ENCODE peak calls at places on chromosomes 16 and 17, in six cellular contexts. Y, J, O, R, X and M are unnamed samples.

GRCh38 chr16:69443809-69444611 is 19.6 kb downstream of the CYB5B start:
- DNase-seq in Y (peak), J (no peak), O (no peak), R (peak), X (no peak), M (no peak)

GRCh38 chr17:38466346-38467315 is 38.4 kb downstream of the ARHGAP23 start:
- DNase-seq in Y (no peak), J (no peak), O (no peak), R (no peak), X (no peak), M (no peak)

GRCh38 chr17:9022553-9023388 is 1.5 kb downstream of the NTN1 start:
- DNase-seq in Y (no peak), J (no peak), O (no peak), R (no peak), X (no peak), M (no peak)

GRCh38 chr16:50553731-50554360 is 5.7 kb downstream of the NKD1 start:
- DNase-seq in Y (no peak), J (no peak), O (no peak), R (no peak), X (no peak), M (no peak)

GRCh38 chr17:30393911-30394867 is 15.5 kb downstream of the CPD start:
- DNase-seq in Y (no peak), J (no peak), O (no peak), R (no peak), X (no peak), M (no peak)

GRCh38 chr17:33342025-33342424 is 48.9 kb upstream of the ASIC2 start:
- DNase-seq in Y (no peak), J (no peak), O (no peak), R (no peak), X (no peak), M (no peak)

GRCh38 chr17:27855454-27855853 is 37.7 kb downstream of the LYRM9 start:
- DNase-seq in Y (no peak), J (no peak), O (no peak), R (no peak), X (no peak), M (no peak)

GRCh38 chr17:73393962-73394361 is 82.2 kb upstream of the CDC42EP4 start:
- DNase-seq in Y (no peak), J (no peak), O (no peak), R (no peak), X (no peak), M (peak)

GRCh38 chr16:88686062-88686438 is 257 bp downstream of the SNAI3 start:
- DNase-seq in Y (peak), J (no peak), O (no peak), R (no peak), X (no peak), M (peak)

GRCh38 chr16:53457670-53458069 is 23.4 kb downstream of the RBL2 start:
- DNase-seq in Y (peak), J (no peak), O (no peak), R (no peak), X (no peak), M (no peak)

GRCh38 chr16:29701214-29701555 is 22.2 kb downstream of the QPRT start:
- DNase-seq in Y (no peak), J (no peak), O (no peak), R (no peak), X (no peak), M (no peak)

GRCh38 chr17:47423406-47424295 is 99.9 kb downstream of the EFCAB13 start:
- DNase-seq in Y (peak), J (peak), O (no peak), R (no peak), X (peak), M (no peak)

GRCh38 chr17:6420173-6420641 is 14.7 kb downstream of the AIPL1 start:
- DNase-seq in Y (no peak), J (no peak), O (no peak), R (no peak), X (no peak), M (no peak)

GRCh38 chr17:27741971-27742370 is 58.4 kb downstream of the NOS2 start:
- DNase-seq in Y (no peak), J (no peak), O (no peak), R (no peak), X (no peak), M (no peak)

GRCh38 chr17:70031341-70031740 is 43.7 kb upstream of the KCNJ16 start:
- DNase-seq in Y (no peak), J (no peak), O (no peak), R (no peak), X (no peak), M (no peak)

GRCh38 chr16:9602201-9602600 is 510.8 kb downstream of the HAPSTR1 start:
- DNase-seq in Y (no peak), J (no peak), O (no peak), R (no peak), X (no peak), M (no peak)

GRCh38 chr16:12225282-12225681 is 248.7 kb downstream of the SNX29 start:
- DNase-seq in Y (no peak), J (no peak), O (no peak), R (no peak), X (no peak), M (no peak)

GRCh38 chr17:14813649-14814048 is 451.5 kb downstream of the PMP22 start:
- DNase-seq in Y (no peak), J (peak), O (no peak), R (no peak), X (peak), M (no peak)

GRCh38 chr16:84467256-84467655 is 37.2 kb downstream of the MEAK7 start:
- DNase-seq in Y (peak), J (no peak), O (no peak), R (no peak), X (no peak), M (no peak)

GRCh38 chr16:80971814-80972213 is 34.9 kb downstream of the CMC2 start:
- DNase-seq in Y (no peak), J (no peak), O (no peak), R (no peak), X (no peak), M (no peak)

GRCh38 chr17:78892520-78892919 is 10.5 kb downstream of the CEP295NL start:
- DNase-seq in Y (no peak), J (no peak), O (no peak), R (no peak), X (no peak), M (no peak)

GRCh38 chr16:72664122-72664479 is 383.8 kb downstream of the ZFHX3 start:
- DNase-seq in Y (no peak), J (no peak), O (no peak), R (no peak), X (no peak), M (no peak)

GRCh38 chr17:2186937-2187336 is 116.6 kb downstream of the SMG6 start:
- DNase-seq in Y (no peak), J (no peak), O (no peak), R (no peak), X (no peak), M (no peak)

GRCh38 chr17:77640916-77641605 is 317.4 kb upstream of the TNRC6C start:
- DNase-seq in Y (no peak), J (no peak), O (no peak), R (no peak), X (no peak), M (no peak)

GRCh38 chr16:29021471-29021870 is 36.6 kb downstream of the LAT start:
- DNase-seq in Y (no peak), J (no peak), O (no peak), R (no peak), X (no peak), M (no peak)

GRCh38 chr17:9924735-9925191 is 19.7 kb upstream of the RCVRN start:
- DNase-seq in Y (no peak), J (no peak), O (no peak), R (peak), X (no peak), M (peak)

GRCh38 chr16:3642397-3643094 is 11.9 kb upstream of the DNASE1 start:
- DNase-seq in Y (peak), J (no peak), O (no peak), R (no peak), X (no peak), M (no peak)

GRCh38 chr16:77784441-77785356 is 3.7 kb upstream of the VAT1L start:
- DNase-seq in Y (no peak), J (no peak), O (no peak), R (no peak), X (no peak), M (no peak)

GRCh38 chr16:57743886-57744645 is 8.5 kb downstream of the KATNB1 start:
- DNase-seq in Y (no peak), J (no peak), O (no peak), R (no peak), X (no peak), M (no peak)

GRCh38 chr16:65117701-65118448 is 4.0 kb downstream of the CDH11 start:
- DNase-seq in Y (peak), J (no peak), O (no peak), R (peak), X (no peak), M (peak)

GRCh38 chr17:78960945-78961344 is 18.8 kb downstream of the LGALS3BP start:
- DNase-seq in Y (no peak), J (no peak), O (no peak), R (no peak), X (no peak), M (no peak)

GRCh38 chr16:69563605-69564580 is 1.9 kb upstream of the NFAT5 start:
- DNase-seq in Y (no peak), J (no peak), O (no peak), R (no peak), X (no peak), M (no peak)

GRCh38 chr17:64420143-64420670 is 28.7 kb upstream of the MILR1 start:
- DNase-seq in Y (peak), J (no peak), O (no peak), R (peak), X (no peak), M (peak)

GRCh38 chr17:75270966-75271232 is at the start of gene MIF4GD:
- DNase-seq in Y (no peak), J (no peak), O (no peak), R (no peak), X (no peak), M (no peak)
- TF ChIP-seq POLR2A in Y (no peak), J (no peak), O (peak), R (peak), X (no peak), M (no peak)

GRCh38 chr17:76267051-76267576 is 2.0 kb downstream of the UBALD2 start:
- DNase-seq in Y (no peak), J (no peak), O (no peak), R (no peak), X (no peak), M (no peak)

GRCh38 chr17:76270127-76270592 is 5.0 kb downstream of the UBALD2 start:
- DNase-seq in Y (no peak), J (no peak), O (no peak), R (no peak), X (no peak), M (no peak)

GRCh38 chr17:76266244-76266938 is 1.2 kb downstream of the UBALD2 start:
- DNase-seq in Y (no peak), J (no peak), O (no peak), R (no peak), X (no peak), M (no peak)

GRCh38 chr17:76268991-76269981 is 4.1 kb downstream of the UBALD2 start:
- DNase-seq in Y (no peak), J (no peak), O (no peak), R (no peak), X (no peak), M (no peak)

DNA sequence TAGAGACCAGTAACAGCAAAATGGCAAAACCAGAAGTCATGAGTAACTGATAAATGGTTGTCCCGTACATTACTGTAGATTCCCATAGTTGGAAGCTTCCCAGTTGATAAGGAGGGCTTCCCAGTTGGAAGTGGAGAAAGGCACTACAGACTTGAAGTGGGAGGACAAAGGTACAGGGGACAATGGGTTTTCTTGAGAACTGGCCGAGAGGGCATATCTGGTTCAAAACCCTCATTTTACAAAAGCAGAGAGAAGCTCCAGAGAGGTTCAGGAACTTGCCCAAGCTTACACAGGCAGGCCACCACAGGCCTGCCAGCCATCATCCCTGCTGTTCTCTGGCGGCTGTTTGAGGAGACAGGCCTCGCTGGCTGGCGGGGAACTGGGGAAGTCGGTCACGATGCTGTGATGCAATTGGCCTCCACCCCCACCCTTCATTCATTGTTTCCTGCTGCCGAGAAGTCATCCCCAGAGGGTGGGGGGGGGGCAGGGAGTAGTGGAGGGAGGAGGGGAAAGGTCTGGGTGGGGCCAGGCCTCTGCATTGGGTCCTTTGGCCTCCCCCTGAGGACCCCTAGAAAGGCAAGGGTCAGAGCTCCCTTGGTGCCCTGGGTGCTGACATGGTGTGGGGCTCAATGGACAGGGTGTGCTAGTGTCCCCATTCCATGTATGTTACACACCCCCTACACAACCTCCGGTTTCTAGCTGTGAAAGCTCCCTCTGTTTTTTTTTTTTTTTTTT is 3.0 kb downstream of the UBALD2 start:
- DNase-seq in Y (peak), J (peak), O (no peak), R (peak), X (no peak), M (no peak)
- TF ChIP-seq POLR2A in Y (peak), J (peak), O (peak), R (peak), X (no peak), M (no peak)

GRCh38 chr17:65559483-65559801 is 2.0 kb downstream of the AXIN2 start:
- DNase-seq in Y (no peak), J (no peak), O (no peak), R (no peak), X (no peak), M (no peak)

GRCh38 chr17:65558683-65559311 is 2.7 kb downstream of the AXIN2 start:
- DNase-seq in Y (no peak), J (no peak), O (no peak), R (no peak), X (no peak), M (no peak)

GRCh38 chr17:65560628-65561371 is 648 bp downstream of the AXIN2 start:
- DNase-seq in Y (peak), J (peak), O (peak), R (peak), X (peak), M (peak)

GRCh38 chr17:65561394-65562205 is at the start of gene AXIN2:
- DNase-seq in Y (peak), J (peak), O (peak), R (peak), X (peak), M (peak)

DNA sequence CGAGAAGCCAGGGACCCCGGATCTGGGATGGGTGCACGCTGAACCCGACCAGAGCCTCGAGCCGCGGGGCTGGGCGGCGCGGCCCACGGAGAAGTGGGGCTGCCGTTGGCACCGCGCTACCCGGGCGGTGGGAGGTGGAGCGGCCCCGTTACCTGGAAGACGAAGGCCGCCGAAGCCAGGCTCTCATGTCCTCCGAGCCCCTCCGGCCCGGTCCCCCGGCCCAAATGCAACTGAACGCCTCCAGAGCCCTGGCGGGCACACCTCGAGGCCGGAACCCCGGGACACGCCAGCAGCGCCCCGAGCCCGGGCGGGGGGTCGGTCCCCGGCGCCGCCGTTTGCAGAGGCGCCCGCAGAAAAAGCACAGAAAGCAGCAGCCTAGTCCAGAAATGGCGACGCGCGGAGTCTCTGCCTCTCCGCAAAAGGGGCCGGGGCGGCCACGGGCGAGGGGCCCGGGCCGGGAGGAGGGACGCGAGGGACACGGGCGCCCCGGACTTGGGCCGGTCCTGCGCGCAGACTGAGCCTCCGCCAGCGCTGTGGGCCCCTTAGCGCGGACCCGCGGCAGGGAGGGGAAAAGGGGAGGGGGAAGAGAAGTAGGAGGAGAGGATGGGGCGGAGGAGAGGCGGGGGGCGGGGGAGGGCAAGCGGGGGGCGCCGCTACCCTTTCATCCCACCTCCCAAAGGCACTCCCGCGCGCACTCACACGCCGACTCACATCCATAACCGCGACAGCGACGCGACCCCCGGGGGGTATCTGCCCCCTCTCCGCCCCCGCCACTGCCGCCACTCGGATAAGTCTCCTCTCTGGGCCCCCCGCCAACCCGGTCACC is 1.4 kb downstream of the AXIN2 start:
- DNase-seq in Y (no peak), J (peak), O (no peak), R (no peak), X (no peak), M (no peak)
- TF ChIP-seq POLR2A in Y (no peak), J (peak), O (peak), R (no peak), X (no peak), M (no peak)

GRCh38 chr16:31063843-31064611 is 10.0 kb downstream of the ZNF668 start:
- DNase-seq in Y (no peak), J (no peak), O (no peak), R (no peak), X (no peak), M (no peak)

GRCh38 chr16:31063495-31063842 is 10.6 kb downstream of the ZNF668 start:
- DNase-seq in Y (no peak), J (no peak), O (no peak), R (no peak), X (no peak), M (no peak)

GRCh38 chr16:31061813-31062440 is 12.1 kb downstream of the ZNF668 start:
- DNase-seq in Y (no peak), J (no peak), O (no peak), R (no peak), X (no peak), M (no peak)

GRCh38 chr16:31064882-31065461 is 9.1 kb downstream of the ZNF668 start:
- DNase-seq in Y (no peak), J (no peak), O (no peak), R (peak), X (no peak), M (peak)

GRCh38 chr16:31061126-31061812 is 12.8 kb downstream of the ZNF668 start:
- DNase-seq in Y (no peak), J (no peak), O (no peak), R (no peak), X (no peak), M (no peak)
- TF ChIP-seq POLR2A in Y (no peak), J (no peak), O (no peak), R (no peak), X (no peak), M (no peak)

GRCh38 chr17:42275527-42276358 is 448 bp downstream of the STAT5B start:
- DNase-seq in Y (no peak), J (no peak), O (no peak), R (peak), X (no peak), M (no peak)
- TF ChIP-seq POLR2A in Y (no peak), J (no peak), O (peak), R (no peak), X (no peak), M (no peak)